ENCODE peak calls at places on chromosomes 5 and 9, in five cellular contexts. P, S, Z, V and A are unnamed samples.

GRCh38 chr9:132769895-132770774 is 99.9 kb downstream of the GTF3C4 start:
- DNase-seq in S (peak; percentile 22), P (peak; percentile 81), Z (peak; percentile 74), V (peak; percentile 64), A (no peak)

GRCh38 chr5:5021436-5021835 is 118.7 kb upstream of the ADAMTS16 start:
- DNase-seq in P (no peak), Z (no peak), V (no peak), S (no peak), A (no peak)

GRCh38 chr5:64612349-64612961 is 77.8 kb upstream of the SHISAL2B start:
- DNase-seq in P (no peak), V (no peak), Z (peak; percentile 81), S (peak; percentile 60), A (no peak)

GRCh38 chr5:94240616-94241287 is 377.7 kb downstream of the KIAA0825 start:
- DNase-seq in Z (no peak), S (no peak), V (no peak), P (no peak), A (no peak)

GRCh38 chr5:157479612-157480510 is 19.8 kb downstream of the NIPAL4 start:
- DNase-seq in V (no peak), P (no peak), S (no peak), Z (no peak), A (no peak)

GRCh38 chr9:108671156-108671555 is 184.6 kb downstream of the ACTL7B start:
- DNase-seq in P (no peak), S (peak; percentile 5), V (no peak), Z (peak; percentile 71), A (no peak)

GRCh38 chr9:95027914-95028854 is 289.3 kb downstream of the FANCC start:
- DNase-seq in V (no peak), Z (no peak), P (no peak), S (no peak), A (no peak)

GRCh38 chr5:21810737-21811316 is 1042.3 kb downstream of the CDH12 start:
- DNase-seq in S (peak; percentile 16), V (no peak), P (no peak), Z (peak; percentile 19), A (no peak)

GRCh38 chr9:136814725-136815421 is 7.1 kb downstream of the RABL6 start:
- DNase-seq in S (no peak), V (no peak), P (no peak), Z (no peak), A (no peak)

GRCh38 chr5:111960466-111961215 is 203.6 kb upstream of the NREP start:
- DNase-seq in Z (no peak), S (no peak), V (no peak), P (no peak), A (no peak)

GRCh38 chr5:41794478-41794877 is 75.7 kb downstream of the OXCT1 start:
- DNase-seq in P (no peak), Z (peak; percentile 53), S (peak; percentile 82), V (no peak), A (no peak)

GRCh38 chr5:74919487-74919886 is 53.3 kb upstream of the FAM169A start:
- DNase-seq in Z (peak; percentile 72), V (no peak), P (peak; percentile 55), S (peak; percentile 60), A (no peak)

GRCh38 chr9:129995409-129996160 is 47.4 kb downstream of the FNBP1 start:
- DNase-seq in P (no peak), Z (no peak), V (no peak), S (peak; percentile 51), A (no peak)

GRCh38 chr5:79147076-79147475 is 35.5 kb downstream of the BHMT start:
- DNase-seq in Z (no peak), P (no peak), S (no peak), V (no peak), A (no peak)

GRCh38 chr5:7592910-7593309 is 197.0 kb downstream of the ADCY2 start:
- DNase-seq in V (no peak), P (no peak), Z (peak; percentile 44), S (no peak), A (no peak)

GRCh38 chr9:569276-569675 is 272.2 kb upstream of the DMRT1 start:
- DNase-seq in P (no peak), S (no peak), V (no peak), Z (no peak), A (no peak)

GRCh38 chr5:6436715-6437340 is 11.8 kb upstream of the UBE2QL1 start:
- DNase-seq in P (no peak), V (no peak), S (no peak), Z (peak; percentile 33), A (no peak)

GRCh38 chr9:34124103-34124502 is 2.4 kb downstream of the DCAF12 start:
- DNase-seq in Z (no peak), S (no peak), V (no peak), P (peak; percentile 42), A (no peak)

GRCh38 chr9:22052376-22052945 is 43.4 kb upstream of the CDKN2B start:
- DNase-seq in P (no peak), V (no peak), Z (no peak), S (peak; percentile 80), A (no peak)

GRCh38 chr5:95995947-95996489 is 34.4 kb upstream of the ELL2 start:
- DNase-seq in V (no peak), S (no peak), Z (peak; percentile 59), P (no peak), A (no peak)

GRCh38 chr9:103266064-103266463 is 270.9 kb downstream of the CYLC2 start:
- DNase-seq in P (no peak), S (no peak), V (no peak), Z (no peak), A (no peak)

GRCh38 chr9:133930046-133931015 is 61.8 kb downstream of the VAV2 start:
- DNase-seq in V (no peak), Z (no peak), P (no peak), S (no peak), A (no peak)

GRCh38 chr5:123874600-123875201 is 362.7 kb downstream of the CSNK1G3 start:
- DNase-seq in V (no peak), P (no peak), S (no peak), Z (peak; percentile 80), A (no peak)

GRCh38 chr5:87503004-87503403 is 90.3 kb upstream of the CCNH start:
- DNase-seq in Z (no peak), P (no peak), V (no peak), S (no peak), A (no peak)

GRCh38 chr5:35230043-35230611 is at the start of gene PRLR:
- DNase-seq in P (no peak), V (no peak), Z (peak; percentile 70), S (peak; percentile 12), A (no peak)